ENCODE peak calls at places on chromosomes 16 and 17, in eight cellular contexts. I is fibroblast of mammary gland; N is CD4-positive, alpha-beta T cell; Y is upper lobe of right lung; Q is psoas muscle; W is lung; U is AG10803; J is glutamatergic neuron. K is an unnamed sample.

GRCh38 chr16:46728804-46729203 is 19.3 kb downstream of the MYLK3 start:
- DNase-seq in I (no peak), N (no peak), Y (no peak), Q (no peak), W (no peak), U (no peak), J (no peak), K (no peak)

GRCh38 chr16:72873853-72874252 is 174.1 kb downstream of the ZFHX3 start:
- DNase-seq in I (no peak), N (no peak), Y (no peak), Q (no peak), W (no peak), U (no peak), J (no peak), K (no peak)

GRCh38 chr17:35167666-35168065 is 20.0 kb downstream of the UNC45B start:
- DNase-seq in I (peak; percentile 67), N (no peak), Y (no peak), Q (no peak), W (no peak), U (peak; percentile 19), J (no peak), K (no peak)

GRCh38 chr16:76226011-76226410 is 51.2 kb upstream of the CNTNAP4 start:
- DNase-seq in I (peak; percentile 82), N (no peak), Y (no peak), Q (no peak), W (no peak), U (no peak), J (no peak), K (no peak)

GRCh38 chr16:17369441-17369951 is 101.3 kb downstream of the XYLT1 start:
- DNase-seq in I (no peak), N (peak; percentile 64), Y (peak; percentile 72), Q (no peak), W (peak; percentile 42), U (no peak), J (no peak), K (peak; percentile 79)

GRCh38 chr17:50834786-50835562 is 412 bp upstream of the WFIKKN2 start:
- DNase-seq in I (peak; percentile 29), N (no peak), Y (no peak), Q (no peak), W (no peak), U (no peak), J (no peak), K (no peak)

GRCh38 chr17:80720624-80721577 is 176.3 kb downstream of the RPTOR start:
- DNase-seq in I (peak; percentile 89), N (peak; percentile 25), Y (no peak), Q (no peak), W (no peak), U (peak; percentile 58), J (no peak), K (peak; percentile 87)

GRCh38 chr16:546909-547770 is 13.1 kb upstream of the PRR35 start:
- DNase-seq in I (peak; percentile 63), N (no peak), Y (peak; percentile 85), Q (peak; percentile 77), W (peak; percentile 58), U (peak; percentile 58), J (peak; percentile 75), K (peak; percentile 56)

GRCh38 chr16:71474864-71475263 is 12.8 kb upstream of the ZNF23 start:
- DNase-seq in I (peak; percentile 94), N (no peak), Y (no peak), Q (no peak), W (no peak), U (peak; percentile 91), J (no peak), K (no peak)

GRCh38 chr17:9982159-9982558 is 77.1 kb upstream of the RCVRN start:
- DNase-seq in I (no peak), N (no peak), Y (no peak), Q (no peak), W (no peak), U (no peak), J (no peak), K (peak; percentile 14)
- TF ChIP-seq CTCF in I (no peak), N (no peak), Y (peak; percentile 16), Q (no peak), W (no peak), U (peak; percentile 32), J (peak; percentile 22), K (peak; percentile 33)

GRCh38 chr16:67668495-67669157 is 2.0 kb downstream of the C16orf86 start:
- DNase-seq in I (no peak), N (no peak), Y (no peak), Q (no peak), W (no peak), U (no peak), J (no peak), K (peak; percentile 50)
- TF ChIP-seq CTCF in I (peak; percentile 22), N (no peak), Y (no peak), Q (peak; percentile 33), W (no peak), U (peak; percentile 9), J (peak; percentile 4), K (peak; percentile 22)

GRCh38 chr17:69336580-69336979 is 9.6 kb upstream of the ABCA5 start:
- DNase-seq in I (no peak), N (no peak), Y (no peak), Q (no peak), W (no peak), U (no peak), J (no peak), K (no peak)

GRCh38 chr17:69339937-69340336 is 13.0 kb upstream of the ABCA5 start:
- DNase-seq in I (no peak), N (no peak), Y (no peak), Q (no peak), W (no peak), U (no peak), J (no peak), K (no peak)

GRCh38 chr17:69331746-69332145 is 4.8 kb upstream of the ABCA5 start:
- DNase-seq in I (no peak), N (no peak), Y (no peak), Q (no peak), W (no peak), U (no peak), J (no peak), K (no peak)

GRCh38 chr17:69336996-69337395 is 10.1 kb upstream of the ABCA5 start:
- DNase-seq in I (no peak), N (no peak), Y (no peak), Q (no peak), W (no peak), U (no peak), J (no peak), K (no peak)

GRCh38 chr17:69335018-69335417 is 8.1 kb upstream of the ABCA5 start:
- DNase-seq in I (peak; percentile 52), N (no peak), Y (no peak), Q (no peak), W (no peak), U (peak; percentile 59), J (no peak), K (no peak)
- TF ChIP-seq CTCF in I (peak; percentile 47), N (peak; percentile 38), Y (peak; percentile 45), Q (peak; percentile 76), W (peak; percentile 23), U (peak; percentile 66), J (no peak), K (peak; percentile 46)

GRCh38 chr16:88936008-88936912 is 40.7 kb downstream of the CBFA2T3 start:
- DNase-seq in I (no peak), N (no peak), Y (no peak), Q (no peak), W (no peak), U (no peak), J (no peak), K (peak; percentile 49)
- TF ChIP-seq CTCF in I (no peak), N (no peak), Y (no peak), Q (no peak), W (no peak), U (no peak), J (no peak), K (no peak)

K was measured in activated CD8-positive, alpha-beta T cell treated with anti-CD3 and anti-CD28 coated beads for 36 hours.